ENCODE peak calls at places on chromosome 6, in five cellular contexts. One of them, this sample, is unnamed.

GRCh38 chr6:122066200-122066599 is 333.3 kb upstream of the HSF2 start:
- DNase-seq in KG1: no peak
- DNase-seq in caudate nucleus: no peak
- DNase-seq in SHP77: no peak
- DNase-seq in tibial nerve: no peak
- DNase-seq in this sample: no peak

GRCh38 chr6:54206510-54206909 is 95.3 kb downstream of the MLIP start:
- DNase-seq in caudate nucleus: no peak
- DNase-seq in tibial nerve: no peak
- DNase-seq in KG1: no peak
- DNase-seq in SHP77: no peak
- DNase-seq in this sample: no peak

GRCh38 chr6:154127638-154128037 is 88.6 kb downstream of the OPRM1 start:
- DNase-seq in caudate nucleus: no peak
- DNase-seq in KG1: no peak
- DNase-seq in tibial nerve: no peak
- DNase-seq in SHP77: no peak
- DNase-seq in this sample: no peak

GRCh38 chr6:23905301-23905700 is 220.7 kb upstream of the NRSN1 start:
- DNase-seq in SHP77: no peak
- DNase-seq in KG1: no peak
- DNase-seq in tibial nerve: no peak
- DNase-seq in caudate nucleus: no peak
- DNase-seq in this sample: no peak

GRCh38 chr6:167113935-167114910 is 8.7 kb upstream of the CCR6 start:
- DNase-seq in tibial nerve: no peak
- DNase-seq in caudate nucleus: no peak
- DNase-seq in SHP77: no peak
- DNase-seq in KG1: no peak
- DNase-seq in this sample: no peak

GRCh38 chr6:24721461-24722215 is 2.7 kb upstream of the C6orf62 start:
- DNase-seq in KG1: peak
- DNase-seq in tibial nerve: peak
- DNase-seq in caudate nucleus: peak
- DNase-seq in SHP77: peak
- DNase-seq in this sample: peak

GRCh38 chr6:38153946-38154345 is 334.4 kb downstream of the ZFAND3 start:
- DNase-seq in caudate nucleus: no peak
- DNase-seq in SHP77: no peak
- DNase-seq in tibial nerve: no peak
- DNase-seq in KG1: no peak
- DNase-seq in this sample: no peak

GRCh38 chr6:34476941-34477340 is 11.1 kb downstream of the PACSIN1 start:
- DNase-seq in tibial nerve: no peak
- DNase-seq in caudate nucleus: no peak
- DNase-seq in SHP77: no peak
- DNase-seq in KG1: no peak
- DNase-seq in this sample: no peak

GRCh38 chr6:113854531-113855499 is 2.3 kb upstream of the MARCKS start:
- DNase-seq in KG1: no peak
- DNase-seq in caudate nucleus: peak
- DNase-seq in SHP77: peak
- DNase-seq in tibial nerve: peak
- DNase-seq in this sample: peak

GRCh38 chr6:29764422-29765196 is 41.4 kb downstream of the HLA-F start:
- DNase-seq in tibial nerve: no peak
- DNase-seq in KG1: no peak
- DNase-seq in SHP77: no peak
- DNase-seq in caudate nucleus: no peak
- DNase-seq in this sample: no peak

GRCh38 chr6:14888575-14889000 is 357.3 kb upstream of the JARID2 start:
- DNase-seq in tibial nerve: no peak
- DNase-seq in KG1: no peak
- DNase-seq in SHP77: no peak
- DNase-seq in caudate nucleus: no peak
- DNase-seq in this sample: no peak

GRCh38 chr6:167801263-167801662 is 25.4 kb upstream of the AFDN start:
- DNase-seq in caudate nucleus: no peak
- DNase-seq in tibial nerve: no peak
- DNase-seq in SHP77: no peak
- DNase-seq in KG1: no peak
- DNase-seq in this sample: no peak

GRCh38 chr6:45420909-45421699 is 43.4 kb upstream of the SUPT3H start:
- DNase-seq in KG1: no peak
- DNase-seq in SHP77: no peak
- DNase-seq in caudate nucleus: no peak
- DNase-seq in tibial nerve: no peak
- DNase-seq in this sample: no peak

GRCh38 chr6:143337201-143337949 is 113.1 kb downstream of the ADAT2 start:
- DNase-seq in KG1: no peak
- DNase-seq in caudate nucleus: no peak
- DNase-seq in SHP77: peak
- DNase-seq in tibial nerve: no peak
- DNase-seq in this sample: no peak

GRCh38 chr6:79665725-79666551 is 34.8 kb downstream of the SH3BGRL2 start:
- DNase-seq in SHP77: no peak
- DNase-seq in KG1: no peak
- DNase-seq in caudate nucleus: no peak
- DNase-seq in tibial nerve: no peak
- DNase-seq in this sample: no peak

GRCh38 chr6:68633654-68634502 is 1.2 kb upstream of the ADGRB3 start:
- DNase-seq in tibial nerve: no peak
- DNase-seq in SHP77: no peak
- DNase-seq in caudate nucleus: no peak
- DNase-seq in KG1: no peak
- DNase-seq in this sample: no peak

GRCh38 chr6:163405412-163406309 is 8.9 kb upstream of the QKI start:
- DNase-seq in tibial nerve: peak
- DNase-seq in SHP77: no peak
- DNase-seq in KG1: peak
- DNase-seq in caudate nucleus: peak
- DNase-seq in this sample: peak

GRCh38 chr6:83853178-83853967 is at the start of gene RIPPLY2:
- DNase-seq in KG1: peak
- DNase-seq in tibial nerve: no peak
- DNase-seq in caudate nucleus: peak
- DNase-seq in SHP77: peak
- DNase-seq in this sample: peak

GRCh38 chr6:149845549-149845948 is 18.6 kb downstream of the LRP11 start:
- DNase-seq in SHP77: no peak
- DNase-seq in KG1: no peak
- DNase-seq in caudate nucleus: no peak
- DNase-seq in tibial nerve: no peak
- DNase-seq in this sample: no peak

GRCh38 chr6:16901777-16902176 is 140.5 kb upstream of the ATXN1 start:
- DNase-seq in KG1: no peak
- DNase-seq in tibial nerve: peak
- DNase-seq in caudate nucleus: no peak
- DNase-seq in SHP77: no peak
- DNase-seq in this sample: peak

GRCh38 chr6:43926644-43927524 is 156.9 kb downstream of the VEGFA start:
- DNase-seq in tibial nerve: no peak
- DNase-seq in SHP77: no peak
- DNase-seq in KG1: no peak
- DNase-seq in caudate nucleus: peak
- DNase-seq in this sample: peak

GRCh38 chr6:144006731-144007454 is 1.2 kb downstream of the PLAGL1 start:
- DNase-seq in tibial nerve: no peak
- DNase-seq in SHP77: no peak
- DNase-seq in caudate nucleus: no peak
- DNase-seq in KG1: no peak
- DNase-seq in this sample: no peak

GRCh38 chr6:3205913-3206312 is 21.5 kb downstream of the TUBB2B start:
- DNase-seq in tibial nerve: no peak
- DNase-seq in caudate nucleus: no peak
- DNase-seq in KG1: no peak
- DNase-seq in SHP77: no peak
- DNase-seq in this sample: no peak

GRCh38 chr6:11207199-11207968 is 25.1 kb downstream of the NEDD9 start:
- DNase-seq in caudate nucleus: no peak
- DNase-seq in tibial nerve: peak
- DNase-seq in SHP77: no peak
- DNase-seq in KG1: peak
- DNase-seq in this sample: peak

GRCh38 chr6:136772685-136773472 is 19.4 kb downstream of the MAP3K5 start:
- DNase-seq in KG1: no peak
- DNase-seq in SHP77: no peak
- DNase-seq in tibial nerve: peak
- DNase-seq in caudate nucleus: no peak
- DNase-seq in this sample: peak

GRCh38 chr6:46917002-46917401 is 4.7 kb downstream of the ADGRF5 start:
- DNase-seq in KG1: no peak
- DNase-seq in SHP77: no peak
- DNase-seq in tibial nerve: no peak
- DNase-seq in caudate nucleus: no peak
- DNase-seq in this sample: no peak

GRCh38 chr6:26087284-26088115 is at the start of gene HFE:
- DNase-seq in KG1: no peak
- DNase-seq in tibial nerve: peak
- DNase-seq in caudate nucleus: no peak
- DNase-seq in SHP77: no peak
- DNase-seq in this sample: peak

GRCh38 chr6:17986656-17987575 is 519 bp downstream of the KIF13A start:
- DNase-seq in tibial nerve: peak
- DNase-seq in KG1: no peak
- DNase-seq in caudate nucleus: peak
- DNase-seq in SHP77: no peak
- DNase-seq in this sample: no peak

GRCh38 chr6:93350774-93351173 is 68.6 kb downstream of the EPHA7 start:
- DNase-seq in tibial nerve: no peak
- DNase-seq in KG1: no peak
- DNase-seq in caudate nucleus: no peak
- DNase-seq in SHP77: no peak
- DNase-seq in this sample: no peak

GRCh38 chr6:81865712-81866111 is 113.2 kb upstream of the TENT5A start:
- DNase-seq in caudate nucleus: no peak
- DNase-seq in KG1: no peak
- DNase-seq in SHP77: peak
- DNase-seq in tibial nerve: no peak
- DNase-seq in this sample: no peak

GRCh38 chr6:53752856-53753255 is 41.9 kb upstream of the LRRC1 start:
- DNase-seq in KG1: no peak
- DNase-seq in SHP77: no peak
- DNase-seq in caudate nucleus: no peak
- DNase-seq in tibial nerve: no peak
- DNase-seq in this sample: no peak

GRCh38 chr6:149636116-149636515 is 12.4 kb downstream of the KATNA1 start:
- DNase-seq in tibial nerve: no peak
- DNase-seq in caudate nucleus: no peak
- DNase-seq in SHP77: no peak
- DNase-seq in KG1: no peak
- DNase-seq in this sample: no peak

GRCh38 chr6:166411721-166412151 is 29.0 kb upstream of the MPC1 start:
- DNase-seq in SHP77: no peak
- DNase-seq in tibial nerve: no peak
- DNase-seq in KG1: no peak
- DNase-seq in caudate nucleus: no peak
- DNase-seq in this sample: no peak

GRCh38 chr6:20583447-20583806 is 49.2 kb downstream of the CDKAL1 start:
- DNase-seq in SHP77: no peak
- DNase-seq in caudate nucleus: no peak
- DNase-seq in KG1: no peak
- DNase-seq in tibial nerve: no peak
- DNase-seq in this sample: peak

GRCh38 chr6:168282985-168283685 is 36.4 kb downstream of the DACT2 start:
- DNase-seq in SHP77: no peak
- DNase-seq in caudate nucleus: no peak
- DNase-seq in KG1: no peak
- DNase-seq in tibial nerve: no peak
- DNase-seq in this sample: no peak

GRCh38 chr6:5457983-5458683 is 196.8 kb downstream of the FARS2 start:
- DNase-seq in caudate nucleus: no peak
- DNase-seq in tibial nerve: no peak
- DNase-seq in SHP77: peak
- DNase-seq in KG1: no peak
- DNase-seq in this sample: peak

GRCh38 chr6:33313709-33314514 is at the start of gene TAPBP:
- DNase-seq in tibial nerve: peak
- DNase-seq in KG1: peak
- DNase-seq in caudate nucleus: peak
- DNase-seq in SHP77: no peak
- DNase-seq in this sample: peak